ENCODE peak calls at places on chromosome 15, in ten cellular contexts. One of them, this sample, is unnamed.

GRCh38 chr15:32105258-32106248 is 75.2 kb downstream of the CHRNA7 start:
- DNase-seq in NCI-H1105: no peak
- DNase-seq in upper lobe of left lung: no peak
- DNase-seq in mucosa of descending colon: no peak
- DNase-seq in glutamatergic neuron: no peak
- DNase-seq in coronary artery: no peak
- DNase-seq in effector memory CD8-positive, alpha-beta T cell: no peak
- DNase-seq in anterior cingulate cortex: no peak
- DNase-seq in iPS-NIHi11: no peak
- DNase-seq in left ventricle myocardium superior: peak; percentile 74
- DNase-seq in this sample: peak; percentile 48

GRCh38 chr15:41985236-41986160 is 13.1 kb upstream of the EHD4 start:
- DNase-seq in NCI-H1105: no peak
- DNase-seq in upper lobe of left lung: no peak
- DNase-seq in mucosa of descending colon: no peak
- DNase-seq in glutamatergic neuron: no peak
- DNase-seq in coronary artery: peak; percentile 64
- DNase-seq in effector memory CD8-positive, alpha-beta T cell: no peak
- DNase-seq in anterior cingulate cortex: no peak
- DNase-seq in iPS-NIHi11: no peak
- DNase-seq in left ventricle myocardium superior: no peak
- DNase-seq in this sample: no peak

GRCh38 chr15:31483053-31483923 is 156.7 kb downstream of the KLF13 start:
- DNase-seq in NCI-H1105: no peak
- DNase-seq in upper lobe of left lung: no peak
- DNase-seq in mucosa of descending colon: peak; percentile 53
- DNase-seq in glutamatergic neuron: no peak
- DNase-seq in coronary artery: peak; percentile 65
- DNase-seq in effector memory CD8-positive, alpha-beta T cell: peak; percentile 45
- DNase-seq in anterior cingulate cortex: no peak
- DNase-seq in iPS-NIHi11: peak; percentile 60
- DNase-seq in left ventricle myocardium superior: peak; percentile 44
- DNase-seq in this sample: no peak

GRCh38 chr15:22939051-22939450 is 41.1 kb downstream of the CYFIP1 start:
- DNase-seq in NCI-H1105: no peak
- DNase-seq in upper lobe of left lung: no peak
- DNase-seq in mucosa of descending colon: no peak
- DNase-seq in glutamatergic neuron: no peak
- DNase-seq in coronary artery: no peak
- DNase-seq in effector memory CD8-positive, alpha-beta T cell: no peak
- DNase-seq in anterior cingulate cortex: no peak
- DNase-seq in iPS-NIHi11: no peak
- DNase-seq in left ventricle myocardium superior: no peak
- DNase-seq in this sample: peak; percentile 80

GRCh38 chr15:68379759-68380290 is 52.1 kb downstream of the ITGA11 start:
- DNase-seq in NCI-H1105: no peak
- DNase-seq in upper lobe of left lung: no peak
- DNase-seq in mucosa of descending colon: no peak
- DNase-seq in glutamatergic neuron: no peak
- DNase-seq in coronary artery: peak; percentile 45
- DNase-seq in effector memory CD8-positive, alpha-beta T cell: no peak
- DNase-seq in anterior cingulate cortex: no peak
- DNase-seq in iPS-NIHi11: no peak
- DNase-seq in left ventricle myocardium superior: no peak
- DNase-seq in this sample: no peak

GRCh38 chr15:22902046-22902445 is 63.6 kb downstream of the NIPA2 start:
- DNase-seq in NCI-H1105: no peak
- DNase-seq in upper lobe of left lung: no peak
- DNase-seq in mucosa of descending colon: no peak
- DNase-seq in glutamatergic neuron: no peak
- DNase-seq in coronary artery: no peak
- DNase-seq in effector memory CD8-positive, alpha-beta T cell: no peak
- DNase-seq in anterior cingulate cortex: no peak
- DNase-seq in iPS-NIHi11: no peak
- DNase-seq in left ventricle myocardium superior: no peak
- DNase-seq in this sample: peak; percentile 55

GRCh38 chr15:63156708-63157065 is 590 bp downstream of the RPS27L start:
- DNase-seq in NCI-H1105: peak; percentile 18
- DNase-seq in upper lobe of left lung: peak; percentile 51
- DNase-seq in mucosa of descending colon: peak; percentile 59
- DNase-seq in glutamatergic neuron: peak; percentile 21
- DNase-seq in coronary artery: no peak
- DNase-seq in effector memory CD8-positive, alpha-beta T cell: no peak
- DNase-seq in anterior cingulate cortex: no peak
- DNase-seq in iPS-NIHi11: peak; percentile 29
- DNase-seq in left ventricle myocardium superior: peak; percentile 38
- DNase-seq in this sample: no peak

GRCh38 chr15:66611257-66612053 is 45.7 kb upstream of the LCTL start:
- DNase-seq in NCI-H1105: no peak
- DNase-seq in upper lobe of left lung: peak; percentile 46
- DNase-seq in mucosa of descending colon: no peak
- DNase-seq in glutamatergic neuron: no peak
- DNase-seq in coronary artery: no peak
- DNase-seq in effector memory CD8-positive, alpha-beta T cell: no peak
- DNase-seq in anterior cingulate cortex: no peak
- DNase-seq in iPS-NIHi11: no peak
- DNase-seq in left ventricle myocardium superior: no peak
- DNase-seq in this sample: peak; percentile 79

GRCh38 chr15:101118615-101119014 is 133.2 kb downstream of the CHSY1 start:
- DNase-seq in NCI-H1105: no peak
- DNase-seq in upper lobe of left lung: no peak
- DNase-seq in mucosa of descending colon: no peak
- DNase-seq in glutamatergic neuron: no peak
- DNase-seq in coronary artery: no peak
- DNase-seq in effector memory CD8-positive, alpha-beta T cell: no peak
- DNase-seq in anterior cingulate cortex: no peak
- DNase-seq in iPS-NIHi11: no peak
- DNase-seq in left ventricle myocardium superior: no peak
- DNase-seq in this sample: no peak

GRCh38 chr15:78715439-78715838 is 74.4 kb upstream of the CHRNB4 start:
- DNase-seq in NCI-H1105: no peak
- DNase-seq in upper lobe of left lung: no peak
- DNase-seq in mucosa of descending colon: no peak
- DNase-seq in glutamatergic neuron: no peak
- DNase-seq in coronary artery: no peak
- DNase-seq in effector memory CD8-positive, alpha-beta T cell: no peak
- DNase-seq in anterior cingulate cortex: no peak
- DNase-seq in iPS-NIHi11: no peak
- DNase-seq in left ventricle myocardium superior: no peak
- DNase-seq in this sample: no peak

GRCh38 chr15:50166216-50166615 is 15.8 kb upstream of the SLC27A2 start:
- DNase-seq in NCI-H1105: no peak
- DNase-seq in upper lobe of left lung: no peak
- DNase-seq in mucosa of descending colon: no peak
- DNase-seq in glutamatergic neuron: no peak
- DNase-seq in coronary artery: no peak
- DNase-seq in effector memory CD8-positive, alpha-beta T cell: no peak
- DNase-seq in anterior cingulate cortex: no peak
- DNase-seq in iPS-NIHi11: no peak
- DNase-seq in left ventricle myocardium superior: no peak
- DNase-seq in this sample: no peak

GRCh38 chr15:85094685-85095084 is 113.0 kb downstream of the PDE8A start:
- DNase-seq in NCI-H1105: no peak
- DNase-seq in upper lobe of left lung: no peak
- DNase-seq in mucosa of descending colon: no peak
- DNase-seq in glutamatergic neuron: no peak
- DNase-seq in coronary artery: no peak
- DNase-seq in effector memory CD8-positive, alpha-beta T cell: no peak
- DNase-seq in anterior cingulate cortex: no peak
- DNase-seq in iPS-NIHi11: no peak
- DNase-seq in left ventricle myocardium superior: no peak
- DNase-seq in this sample: no peak

GRCh38 chr15:40829155-40829554 is 647 bp upstream of the PPP1R14D start:
- DNase-seq in NCI-H1105: no peak
- DNase-seq in upper lobe of left lung: no peak
- DNase-seq in mucosa of descending colon: peak; percentile 76
- DNase-seq in glutamatergic neuron: no peak
- DNase-seq in coronary artery: no peak
- DNase-seq in effector memory CD8-positive, alpha-beta T cell: no peak
- DNase-seq in anterior cingulate cortex: no peak
- DNase-seq in iPS-NIHi11: no peak
- DNase-seq in left ventricle myocardium superior: no peak
- DNase-seq in this sample: no peak

GRCh38 chr15:62824111-62824737 is 218.3 kb upstream of the TPM1 start:
- DNase-seq in NCI-H1105: no peak
- DNase-seq in upper lobe of left lung: no peak
- DNase-seq in mucosa of descending colon: no peak
- DNase-seq in glutamatergic neuron: no peak
- DNase-seq in coronary artery: no peak
- DNase-seq in effector memory CD8-positive, alpha-beta T cell: no peak
- DNase-seq in anterior cingulate cortex: no peak
- DNase-seq in iPS-NIHi11: no peak
- DNase-seq in left ventricle myocardium superior: no peak
- DNase-seq in this sample: no peak

GRCh38 chr15:97521894-97522293 is 438.6 kb upstream of the ARRDC4 start:
- DNase-seq in NCI-H1105: no peak
- DNase-seq in upper lobe of left lung: no peak
- DNase-seq in mucosa of descending colon: no peak
- DNase-seq in glutamatergic neuron: peak; percentile 52
- DNase-seq in coronary artery: no peak
- DNase-seq in effector memory CD8-positive, alpha-beta T cell: no peak
- DNase-seq in anterior cingulate cortex: no peak
- DNase-seq in iPS-NIHi11: peak; percentile 30
- DNase-seq in left ventricle myocardium superior: peak; percentile 73
- DNase-seq in this sample: no peak

GRCh38 chr15:42727740-42728355 is 9.1 kb downstream of the CDAN1 start:
- DNase-seq in NCI-H1105: peak; percentile 71
- DNase-seq in upper lobe of left lung: peak; percentile 89
- DNase-seq in mucosa of descending colon: no peak
- DNase-seq in glutamatergic neuron: peak; percentile 60
- DNase-seq in coronary artery: no peak
- DNase-seq in effector memory CD8-positive, alpha-beta T cell: no peak
- DNase-seq in anterior cingulate cortex: no peak
- DNase-seq in iPS-NIHi11: no peak
- DNase-seq in left ventricle myocardium superior: no peak
- DNase-seq in this sample: peak; percentile 9

GRCh38 chr15:58582150-58582549 is 150.4 kb downstream of the LIPC start:
- DNase-seq in NCI-H1105: no peak
- DNase-seq in upper lobe of left lung: no peak
- DNase-seq in mucosa of descending colon: no peak
- DNase-seq in glutamatergic neuron: no peak
- DNase-seq in coronary artery: no peak
- DNase-seq in effector memory CD8-positive, alpha-beta T cell: no peak
- DNase-seq in anterior cingulate cortex: no peak
- DNase-seq in iPS-NIHi11: no peak
- DNase-seq in left ventricle myocardium superior: no peak
- DNase-seq in this sample: no peak

GRCh38 chr15:51600114-51600513 is 22.5 kb downstream of the DMXL2 start:
- DNase-seq in NCI-H1105: no peak
- DNase-seq in upper lobe of left lung: no peak
- DNase-seq in mucosa of descending colon: no peak
- DNase-seq in glutamatergic neuron: no peak
- DNase-seq in coronary artery: no peak
- DNase-seq in effector memory CD8-positive, alpha-beta T cell: no peak
- DNase-seq in anterior cingulate cortex: no peak
- DNase-seq in iPS-NIHi11: no peak
- DNase-seq in left ventricle myocardium superior: no peak
- DNase-seq in this sample: no peak

GRCh38 chr15:68209735-68210408 is 4.7 kb upstream of the CALML4 start:
- DNase-seq in NCI-H1105: no peak
- DNase-seq in upper lobe of left lung: no peak
- DNase-seq in mucosa of descending colon: no peak
- DNase-seq in glutamatergic neuron: no peak
- DNase-seq in coronary artery: peak; percentile 69
- DNase-seq in effector memory CD8-positive, alpha-beta T cell: no peak
- DNase-seq in anterior cingulate cortex: no peak
- DNase-seq in iPS-NIHi11: no peak
- DNase-seq in left ventricle myocardium superior: no peak
- DNase-seq in this sample: no peak

GRCh38 chr15:41020311-41020710 is 67.0 kb downstream of the CHAC1 start:
- DNase-seq in NCI-H1105: no peak
- DNase-seq in upper lobe of left lung: no peak
- DNase-seq in mucosa of descending colon: no peak
- DNase-seq in glutamatergic neuron: no peak
- DNase-seq in coronary artery: no peak
- DNase-seq in effector memory CD8-positive, alpha-beta T cell: no peak
- DNase-seq in anterior cingulate cortex: no peak
- DNase-seq in iPS-NIHi11: no peak
- DNase-seq in left ventricle myocardium superior: no peak
- DNase-seq in this sample: no peak

GRCh38 chr15:70762469-70763119 is 764 bp downstream of the UACA start:
- DNase-seq in NCI-H1105: peak; percentile 39
- DNase-seq in upper lobe of left lung: peak; percentile 25
- DNase-seq in mucosa of descending colon: peak; percentile 61
- DNase-seq in glutamatergic neuron: peak; percentile 35
- DNase-seq in coronary artery: peak; percentile 82
- DNase-seq in effector memory CD8-positive, alpha-beta T cell: no peak
- DNase-seq in anterior cingulate cortex: peak; percentile 14
- DNase-seq in iPS-NIHi11: peak; percentile 36
- DNase-seq in left ventricle myocardium superior: peak; percentile 62
- DNase-seq in this sample: peak; percentile 56

GRCh38 chr15:67242665-67243064 is 11.8 kb downstream of the AAGAB start:
- DNase-seq in NCI-H1105: no peak
- DNase-seq in upper lobe of left lung: no peak
- DNase-seq in mucosa of descending colon: no peak
- DNase-seq in glutamatergic neuron: no peak
- DNase-seq in coronary artery: no peak
- DNase-seq in effector memory CD8-positive, alpha-beta T cell: no peak
- DNase-seq in anterior cingulate cortex: no peak
- DNase-seq in iPS-NIHi11: peak; percentile 12
- DNase-seq in left ventricle myocardium superior: no peak
- DNase-seq in this sample: no peak

GRCh38 chr15:58043192-58043903 is 22.2 kb downstream of the ALDH1A2 start:
- DNase-seq in NCI-H1105: peak; percentile 14
- DNase-seq in upper lobe of left lung: peak; percentile 41
- DNase-seq in mucosa of descending colon: peak; percentile 86
- DNase-seq in glutamatergic neuron: peak; percentile 50
- DNase-seq in coronary artery: no peak
- DNase-seq in effector memory CD8-positive, alpha-beta T cell: no peak
- DNase-seq in anterior cingulate cortex: no peak
- DNase-seq in iPS-NIHi11: no peak
- DNase-seq in left ventricle myocardium superior: peak; percentile 46
- DNase-seq in this sample: peak; percentile 47

GRCh38 chr15:29183071-29183831 is 86.4 kb downstream of the NSMCE3 start:
- DNase-seq in NCI-H1105: no peak
- DNase-seq in upper lobe of left lung: no peak
- DNase-seq in mucosa of descending colon: no peak
- DNase-seq in glutamatergic neuron: no peak
- DNase-seq in coronary artery: no peak
- DNase-seq in effector memory CD8-positive, alpha-beta T cell: no peak
- DNase-seq in anterior cingulate cortex: no peak
- DNase-seq in iPS-NIHi11: no peak
- DNase-seq in left ventricle myocardium superior: no peak
- DNase-seq in this sample: no peak

GRCh38 chr15:75350601-75351331 is 3.9 kb downstream of the NEIL1 start:
- DNase-seq in NCI-H1105: no peak
- DNase-seq in upper lobe of left lung: no peak
- DNase-seq in mucosa of descending colon: no peak
- DNase-seq in glutamatergic neuron: no peak
- DNase-seq in coronary artery: no peak
- DNase-seq in effector memory CD8-positive, alpha-beta T cell: no peak
- DNase-seq in anterior cingulate cortex: no peak
- DNase-seq in iPS-NIHi11: peak; percentile 3
- DNase-seq in left ventricle myocardium superior: no peak
- DNase-seq in this sample: no peak

GRCh38 chr15:51334011-51334426 is 4.4 kb downstream of the CYP19A1 start:
- DNase-seq in NCI-H1105: no peak
- DNase-seq in upper lobe of left lung: peak; percentile 27
- DNase-seq in mucosa of descending colon: peak; percentile 55
- DNase-seq in glutamatergic neuron: no peak
- DNase-seq in coronary artery: no peak
- DNase-seq in effector memory CD8-positive, alpha-beta T cell: no peak
- DNase-seq in anterior cingulate cortex: no peak
- DNase-seq in iPS-NIHi11: no peak
- DNase-seq in left ventricle myocardium superior: no peak
- DNase-seq in this sample: no peak

GRCh38 chr15:57302640-57303257 is 73.6 kb upstream of the CGNL1 start:
- DNase-seq in NCI-H1105: no peak
- DNase-seq in upper lobe of left lung: no peak
- DNase-seq in mucosa of descending colon: no peak
- DNase-seq in glutamatergic neuron: no peak
- DNase-seq in coronary artery: no peak
- DNase-seq in effector memory CD8-positive, alpha-beta T cell: no peak
- DNase-seq in anterior cingulate cortex: no peak
- DNase-seq in iPS-NIHi11: no peak
- DNase-seq in left ventricle myocardium superior: no peak
- DNase-seq in this sample: no peak

GRCh38 chr15:70545526-70545925 is 217.8 kb downstream of the UACA start:
- DNase-seq in NCI-H1105: no peak
- DNase-seq in upper lobe of left lung: no peak
- DNase-seq in mucosa of descending colon: no peak
- DNase-seq in glutamatergic neuron: no peak
- DNase-seq in coronary artery: peak; percentile 28
- DNase-seq in effector memory CD8-positive, alpha-beta T cell: no peak
- DNase-seq in anterior cingulate cortex: no peak
- DNase-seq in iPS-NIHi11: no peak
- DNase-seq in left ventricle myocardium superior: no peak
- DNase-seq in this sample: no peak

This sample was measured in pancreas.